ENCODE peak calls at places on chromosomes 16 and 17, in ten cellular contexts. One of them, this sample, is unnamed.
A peak's percentile ranks its signal among the peaks of the same experiment; 100 is the strongest.

GRCh38 chr17:4463818-4464501 is 30.2 kb downstream of the SPNS3 start:
- DNase-seq in HFFc6: no peak
- DNase-seq in kidney: no peak
- DNase-seq in CD8-positive, alpha-beta T cell: no peak
- DNase-seq in cardiac muscle cell: no peak
- DNase-seq in AG04450: no peak
- DNase-seq in bronchial epithelial cell: no peak
- DNase-seq in SK-N-SH: no peak
- DNase-seq in Panc1: no peak
- DNase-seq in fibroblast of pulmonary artery: no peak
- DNase-seq in this sample: no peak

GRCh38 chr17:8057691-8058114 is 18.8 kb downstream of the ALOX15B start:
- DNase-seq in HFFc6: peak; percentile 76
- DNase-seq in kidney: peak; percentile 49
- DNase-seq in CD8-positive, alpha-beta T cell: peak; percentile 43
- DNase-seq in cardiac muscle cell: peak; percentile 90
- DNase-seq in AG04450: peak; percentile 51
- DNase-seq in bronchial epithelial cell: peak; percentile 79
- DNase-seq in SK-N-SH: peak; percentile 80
- DNase-seq in Panc1: peak; percentile 75
- DNase-seq in fibroblast of pulmonary artery: peak; percentile 89
- DNase-seq in this sample: peak; percentile 68

GRCh38 chr16:19864566-19864965 is 20.1 kb downstream of the GPRC5B start:
- DNase-seq in HFFc6: no peak
- DNase-seq in kidney: no peak
- DNase-seq in CD8-positive, alpha-beta T cell: no peak
- DNase-seq in cardiac muscle cell: no peak
- DNase-seq in AG04450: no peak
- DNase-seq in bronchial epithelial cell: no peak
- DNase-seq in SK-N-SH: no peak
- DNase-seq in Panc1: no peak
- DNase-seq in fibroblast of pulmonary artery: no peak
- DNase-seq in this sample: no peak

GRCh38 chr17:31385428-31386285 is 5.8 kb upstream of the RAB11FIP4 start:
- DNase-seq in HFFc6: no peak
- DNase-seq in kidney: no peak
- DNase-seq in CD8-positive, alpha-beta T cell: no peak
- DNase-seq in cardiac muscle cell: no peak
- DNase-seq in AG04450: no peak
- DNase-seq in bronchial epithelial cell: no peak
- DNase-seq in SK-N-SH: no peak
- DNase-seq in Panc1: no peak
- DNase-seq in fibroblast of pulmonary artery: peak; percentile 10
- DNase-seq in this sample: no peak

GRCh38 chr16:31354394-31355291 is at the start of gene ITGAX:
- DNase-seq in HFFc6: no peak
- DNase-seq in kidney: peak; percentile 77
- DNase-seq in CD8-positive, alpha-beta T cell: peak; percentile 59
- DNase-seq in cardiac muscle cell: peak; percentile 61
- DNase-seq in AG04450: no peak
- DNase-seq in bronchial epithelial cell: peak; percentile 23
- DNase-seq in SK-N-SH: peak; percentile 17
- DNase-seq in Panc1: no peak
- DNase-seq in fibroblast of pulmonary artery: peak; percentile 44
- DNase-seq in this sample: no peak

GRCh38 chr17:73820686-73821448 is 176.6 kb upstream of the SDK2 start:
- DNase-seq in HFFc6: no peak
- DNase-seq in kidney: peak; percentile 51
- DNase-seq in CD8-positive, alpha-beta T cell: no peak
- DNase-seq in cardiac muscle cell: peak; percentile 22
- DNase-seq in AG04450: no peak
- DNase-seq in bronchial epithelial cell: no peak
- DNase-seq in SK-N-SH: peak; percentile 85
- DNase-seq in Panc1: no peak
- DNase-seq in fibroblast of pulmonary artery: no peak
- DNase-seq in this sample: no peak

GRCh38 chr16:49454426-49455180 is 81.0 kb downstream of the C16orf78 start:
- DNase-seq in HFFc6: no peak
- DNase-seq in kidney: no peak
- DNase-seq in CD8-positive, alpha-beta T cell: no peak
- DNase-seq in cardiac muscle cell: no peak
- DNase-seq in AG04450: no peak
- DNase-seq in bronchial epithelial cell: no peak
- DNase-seq in SK-N-SH: no peak
- DNase-seq in Panc1: no peak
- DNase-seq in fibroblast of pulmonary artery: no peak
- DNase-seq in this sample: no peak

GRCh38 chr16:52742052-52742451 is 195.1 kb upstream of the TOX3 start:
- DNase-seq in HFFc6: no peak
- DNase-seq in kidney: no peak
- DNase-seq in CD8-positive, alpha-beta T cell: no peak
- DNase-seq in cardiac muscle cell: no peak
- DNase-seq in AG04450: no peak
- DNase-seq in bronchial epithelial cell: no peak
- DNase-seq in SK-N-SH: no peak
- DNase-seq in Panc1: no peak
- DNase-seq in fibroblast of pulmonary artery: no peak
- DNase-seq in this sample: no peak

GRCh38 chr17:63120406-63120805 is 154.4 kb downstream of the TANC2 start:
- DNase-seq in HFFc6: no peak
- DNase-seq in kidney: no peak
- DNase-seq in CD8-positive, alpha-beta T cell: no peak
- DNase-seq in cardiac muscle cell: peak; percentile 24
- DNase-seq in AG04450: no peak
- DNase-seq in bronchial epithelial cell: peak; percentile 23
- DNase-seq in SK-N-SH: no peak
- DNase-seq in Panc1: no peak
- DNase-seq in fibroblast of pulmonary artery: peak; percentile 39
- DNase-seq in this sample: no peak

GRCh38 chr17:7477392-7478275 is 1.8 kb downstream of the ZBTB4 start:
- DNase-seq in HFFc6: peak; percentile 84
- DNase-seq in kidney: peak; percentile 87
- DNase-seq in CD8-positive, alpha-beta T cell: peak; percentile 54
- DNase-seq in cardiac muscle cell: peak; percentile 70
- DNase-seq in AG04450: peak; percentile 85
- DNase-seq in bronchial epithelial cell: peak; percentile 51
- DNase-seq in SK-N-SH: peak; percentile 54
- DNase-seq in Panc1: no peak
- DNase-seq in fibroblast of pulmonary artery: peak; percentile 78
- DNase-seq in this sample: no peak

GRCh38 chr16:74650966-74651567 is 15.6 kb downstream of the RFWD3 start:
- DNase-seq in HFFc6: no peak
- DNase-seq in kidney: no peak
- DNase-seq in CD8-positive, alpha-beta T cell: no peak
- DNase-seq in cardiac muscle cell: peak; percentile 19
- DNase-seq in AG04450: no peak
- DNase-seq in bronchial epithelial cell: no peak
- DNase-seq in SK-N-SH: peak; percentile 31
- DNase-seq in Panc1: no peak
- DNase-seq in fibroblast of pulmonary artery: peak; percentile 26
- DNase-seq in this sample: no peak

GRCh38 chr16:55911616-55912015 is 36.4 kb upstream of the CES5A start:
- DNase-seq in HFFc6: no peak
- DNase-seq in kidney: no peak
- DNase-seq in CD8-positive, alpha-beta T cell: no peak
- DNase-seq in cardiac muscle cell: no peak
- DNase-seq in AG04450: no peak
- DNase-seq in bronchial epithelial cell: no peak
- DNase-seq in SK-N-SH: no peak
- DNase-seq in Panc1: no peak
- DNase-seq in fibroblast of pulmonary artery: no peak
- DNase-seq in this sample: no peak

GRCh38 chr17:59558953-59559352 is 6.5 kb upstream of the DHX40 start:
- DNase-seq in HFFc6: no peak
- DNase-seq in kidney: no peak
- DNase-seq in CD8-positive, alpha-beta T cell: no peak
- DNase-seq in cardiac muscle cell: peak; percentile 40
- DNase-seq in AG04450: no peak
- DNase-seq in bronchial epithelial cell: no peak
- DNase-seq in SK-N-SH: peak; percentile 42
- DNase-seq in Panc1: no peak
- DNase-seq in fibroblast of pulmonary artery: peak; percentile 45
- DNase-seq in this sample: no peak

GRCh38 chr16:87707097-87707496 is 58.7 kb downstream of the KLHDC4 start:
- DNase-seq in HFFc6: no peak
- DNase-seq in kidney: no peak
- DNase-seq in CD8-positive, alpha-beta T cell: no peak
- DNase-seq in cardiac muscle cell: no peak
- DNase-seq in AG04450: no peak
- DNase-seq in bronchial epithelial cell: no peak
- DNase-seq in SK-N-SH: no peak
- DNase-seq in Panc1: no peak
- DNase-seq in fibroblast of pulmonary artery: no peak
- DNase-seq in this sample: no peak

GRCh38 chr17:82710499-82711232 is 5.8 kb upstream of the FN3KRP start:
- DNase-seq in HFFc6: no peak
- DNase-seq in kidney: peak; percentile 61
- DNase-seq in CD8-positive, alpha-beta T cell: no peak
- DNase-seq in cardiac muscle cell: no peak
- DNase-seq in AG04450: no peak
- DNase-seq in bronchial epithelial cell: no peak
- DNase-seq in SK-N-SH: peak; percentile 50
- DNase-seq in Panc1: no peak
- DNase-seq in fibroblast of pulmonary artery: no peak
- DNase-seq in this sample: no peak
- TF ChIP-seq CTCF in HFFc6: peak; percentile 19
- TF ChIP-seq CTCF in kidney: no peak
- TF ChIP-seq CTCF in CD8-positive, alpha-beta T cell: no peak
- TF ChIP-seq CTCF in cardiac muscle cell: no peak
- TF ChIP-seq CTCF in AG04450: no peak
- TF ChIP-seq CTCF in bronchial epithelial cell: no peak
- TF ChIP-seq CTCF in SK-N-SH: no peak
- TF ChIP-seq CTCF in Panc1: no peak
- TF ChIP-seq CTCF in fibroblast of pulmonary artery: no peak
- TF ChIP-seq CTCF in this sample: no peak

DNA sequence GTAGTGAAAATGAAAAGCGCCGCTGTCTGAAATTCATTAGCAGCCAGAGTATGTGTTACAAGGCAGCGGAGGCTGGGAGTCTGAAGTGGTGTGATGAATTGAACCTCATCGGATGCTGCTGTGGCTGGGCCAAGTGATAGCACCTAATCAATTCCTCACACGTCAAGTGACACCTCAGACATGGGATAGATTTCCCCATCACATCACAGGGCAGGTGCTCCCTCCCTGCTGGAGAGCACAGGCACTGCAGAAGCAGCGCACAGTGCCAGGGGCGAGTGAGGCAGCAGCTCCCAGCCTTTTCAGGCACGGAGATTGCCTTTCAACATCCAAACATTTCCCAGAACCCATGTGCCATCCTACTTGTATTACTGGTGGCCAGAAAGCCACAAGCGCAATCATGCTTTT is 32.2 kb downstream of the DRC3 start:
- DNase-seq in HFFc6: no peak
- DNase-seq in kidney: no peak
- DNase-seq in CD8-positive, alpha-beta T cell: no peak
- DNase-seq in cardiac muscle cell: no peak
- DNase-seq in AG04450: no peak
- DNase-seq in bronchial epithelial cell: no peak
- DNase-seq in SK-N-SH: no peak
- DNase-seq in Panc1: no peak
- DNase-seq in fibroblast of pulmonary artery: no peak
- DNase-seq in this sample: no peak
- TF ChIP-seq CTCF in HFFc6: peak; percentile 52
- TF ChIP-seq CTCF in kidney: no peak
- TF ChIP-seq CTCF in CD8-positive, alpha-beta T cell: no peak
- TF ChIP-seq CTCF in cardiac muscle cell: peak; percentile 34
- TF ChIP-seq CTCF in AG04450: peak; percentile 53
- TF ChIP-seq CTCF in bronchial epithelial cell: peak; percentile 39
- TF ChIP-seq CTCF in SK-N-SH: peak; percentile 28
- TF ChIP-seq CTCF in Panc1: no peak
- TF ChIP-seq CTCF in fibroblast of pulmonary artery: peak; percentile 23
- TF ChIP-seq CTCF in this sample: peak; percentile 57

DNA sequence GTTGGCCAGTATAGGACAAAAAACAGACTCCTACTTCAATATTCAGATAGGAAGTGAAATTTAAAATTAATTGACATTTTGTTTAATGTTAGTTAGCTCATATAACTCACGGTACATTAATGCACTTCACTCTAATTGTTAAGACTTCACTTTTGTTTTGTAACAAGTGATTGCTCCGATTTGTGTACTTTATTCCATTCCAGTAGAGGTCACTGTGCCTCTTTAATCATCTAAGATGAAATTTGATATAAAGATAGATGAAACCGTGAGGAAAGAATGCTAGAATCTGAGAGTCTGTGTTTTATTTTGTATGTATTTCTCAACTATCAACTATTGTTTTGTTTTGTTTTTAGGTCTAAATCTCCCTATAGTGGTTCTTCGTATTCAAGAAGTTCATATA is 29.0 kb downstream of the RBBP6 start:
- DNase-seq in HFFc6: no peak
- DNase-seq in kidney: no peak
- DNase-seq in CD8-positive, alpha-beta T cell: no peak
- DNase-seq in cardiac muscle cell: peak; percentile 29
- DNase-seq in AG04450: no peak
- DNase-seq in bronchial epithelial cell: peak; percentile 33
- DNase-seq in SK-N-SH: peak; percentile 25
- DNase-seq in Panc1: no peak
- DNase-seq in fibroblast of pulmonary artery: peak; percentile 48
- DNase-seq in this sample: no peak
- TF ChIP-seq CTCF in HFFc6: peak; percentile 67
- TF ChIP-seq CTCF in kidney: peak; percentile 17
- TF ChIP-seq CTCF in CD8-positive, alpha-beta T cell: no peak
- TF ChIP-seq CTCF in cardiac muscle cell: peak; percentile 22
- TF ChIP-seq CTCF in AG04450: peak; percentile 41
- TF ChIP-seq CTCF in bronchial epithelial cell: peak; percentile 32
- TF ChIP-seq CTCF in SK-N-SH: peak; percentile 71
- TF ChIP-seq CTCF in Panc1: peak; percentile 35
- TF ChIP-seq CTCF in fibroblast of pulmonary artery: peak; percentile 30
- TF ChIP-seq CTCF in this sample: peak; percentile 44

GRCh38 chr17:14510136-14510535 is 209.3 kb downstream of the HS3ST3B1 start:
- DNase-seq in HFFc6: no peak
- DNase-seq in kidney: no peak
- DNase-seq in CD8-positive, alpha-beta T cell: no peak
- DNase-seq in cardiac muscle cell: no peak
- DNase-seq in AG04450: no peak
- DNase-seq in bronchial epithelial cell: peak; percentile 45
- DNase-seq in SK-N-SH: no peak
- DNase-seq in Panc1: no peak
- DNase-seq in fibroblast of pulmonary artery: no peak
- DNase-seq in this sample: no peak

GRCh38 chr17:14513835-14514234 is 213.0 kb downstream of the HS3ST3B1 start:
- DNase-seq in HFFc6: no peak
- DNase-seq in kidney: no peak
- DNase-seq in CD8-positive, alpha-beta T cell: no peak
- DNase-seq in cardiac muscle cell: no peak
- DNase-seq in AG04450: no peak
- DNase-seq in bronchial epithelial cell: no peak
- DNase-seq in SK-N-SH: no peak
- DNase-seq in Panc1: no peak
- DNase-seq in fibroblast of pulmonary artery: no peak
- DNase-seq in this sample: no peak

DNA sequence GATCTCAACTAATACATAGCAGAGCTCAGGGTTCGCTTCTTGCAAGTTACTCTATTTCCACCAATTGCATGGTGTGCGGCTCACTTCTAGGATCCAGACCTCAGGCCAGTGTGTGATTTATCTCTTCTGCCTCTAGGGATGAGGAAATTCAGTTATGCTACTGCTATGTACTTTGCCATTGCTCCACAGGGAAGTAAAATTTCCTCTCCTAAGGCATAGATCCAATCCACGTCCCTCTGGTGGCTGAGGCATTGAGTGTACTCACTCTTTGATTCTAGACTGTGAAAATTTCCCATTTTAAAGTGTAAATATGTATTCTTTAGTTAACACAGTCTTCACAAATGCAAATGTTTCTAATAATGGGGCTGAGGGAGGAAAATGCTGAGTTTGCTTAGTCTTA is 214.1 kb downstream of the HS3ST3B1 start:
- DNase-seq in HFFc6: no peak
- DNase-seq in kidney: no peak
- DNase-seq in CD8-positive, alpha-beta T cell: no peak
- DNase-seq in cardiac muscle cell: peak; percentile 2
- DNase-seq in AG04450: no peak
- DNase-seq in bronchial epithelial cell: no peak
- DNase-seq in SK-N-SH: no peak
- DNase-seq in Panc1: no peak
- DNase-seq in fibroblast of pulmonary artery: no peak
- DNase-seq in this sample: no peak
- TF ChIP-seq CTCF in HFFc6: no peak
- TF ChIP-seq CTCF in kidney: no peak
- TF ChIP-seq CTCF in CD8-positive, alpha-beta T cell: no peak
- TF ChIP-seq CTCF in cardiac muscle cell: no peak
- TF ChIP-seq CTCF in AG04450: peak; percentile 32
- TF ChIP-seq CTCF in bronchial epithelial cell: no peak
- TF ChIP-seq CTCF in SK-N-SH: no peak
- TF ChIP-seq CTCF in Panc1: no peak
- TF ChIP-seq CTCF in fibroblast of pulmonary artery: no peak
- TF ChIP-seq CTCF in this sample: peak; percentile 51

This sample was measured in type B pancreatic cell.